ENCODE peak calls at places on chromosomes 16 and 17, in four cellular contexts. One of them, this sample, is unnamed.

GRCh38 chr16:83956336-83957289 is 3.6 kb downstream of the OSGIN1 start:
- DNase-seq in transverse colon: peak
- DNase-seq in H9: peak
- DNase-seq in tibial nerve: peak
- DNase-seq in this sample: peak

GRCh38 chr17:61504697-61505096 is 52.5 kb downstream of the TBX4 start:
- DNase-seq in H9: no peak
- DNase-seq in tibial nerve: no peak
- DNase-seq in transverse colon: no peak
- DNase-seq in this sample: no peak

GRCh38 chr17:40551091-40551873 is 14.0 kb downstream of the CCR7 start:
- DNase-seq in tibial nerve: peak
- DNase-seq in transverse colon: peak
- DNase-seq in H9: no peak
- DNase-seq in this sample: no peak

GRCh38 chr17:81322271-81323082 is 27.4 kb upstream of the SLC38A10 start:
- DNase-seq in transverse colon: no peak
- DNase-seq in H9: no peak
- DNase-seq in tibial nerve: no peak
- DNase-seq in this sample: no peak

GRCh38 chr17:51224615-51225262 is 35.1 kb downstream of the MBTD1 start:
- DNase-seq in H9: no peak
- DNase-seq in tibial nerve: no peak
- DNase-seq in transverse colon: no peak
- DNase-seq in this sample: no peak

GRCh38 chr16:70740919-70741778 is 55.3 kb upstream of the MTSS2 start:
- DNase-seq in tibial nerve: no peak
- DNase-seq in transverse colon: no peak
- DNase-seq in H9: no peak
- DNase-seq in this sample: no peak

GRCh38 chr16:57810197-57811024 is 8.1 kb upstream of the KIFC3 start:
- DNase-seq in tibial nerve: peak
- DNase-seq in H9: peak
- DNase-seq in transverse colon: peak
- DNase-seq in this sample: peak

GRCh38 chr16:918741-919657 is 51.8 kb downstream of the LMF1 start:
- DNase-seq in H9: no peak
- DNase-seq in transverse colon: no peak
- DNase-seq in tibial nerve: no peak
- DNase-seq in this sample: no peak

GRCh38 chr17:82956146-82956725 is 116.4 kb upstream of the ZNF750 start:
- DNase-seq in transverse colon: no peak
- DNase-seq in H9: peak
- DNase-seq in tibial nerve: no peak
- DNase-seq in this sample: no peak

GRCh38 chr17:32772453-32773025 is 104.4 kb downstream of the MYO1D start:
- DNase-seq in H9: no peak
- DNase-seq in tibial nerve: no peak
- DNase-seq in transverse colon: no peak
- DNase-seq in this sample: no peak

DNA sequence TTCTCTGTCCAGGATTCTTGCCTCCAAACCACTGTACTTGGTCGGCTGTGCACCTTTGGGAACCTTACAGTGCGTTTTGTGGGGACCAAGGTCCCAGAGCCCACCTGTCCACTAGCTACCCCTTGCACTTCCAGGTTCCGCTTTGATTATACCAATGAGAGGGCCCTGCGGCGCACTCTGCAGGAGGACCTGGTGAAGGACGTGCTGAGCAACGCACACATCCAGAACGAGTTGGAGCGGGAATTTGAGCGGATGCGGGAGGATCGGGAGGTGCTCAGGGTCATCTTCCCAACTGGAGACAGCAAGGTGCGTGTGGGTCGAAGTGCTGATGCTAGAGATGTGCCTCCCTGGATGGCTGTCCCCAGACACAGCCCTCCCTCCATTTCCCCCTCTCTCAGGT is 18.8 kb downstream of the POLR2A start:
- DNase-seq in transverse colon: no peak
- DNase-seq in tibial nerve: no peak
- DNase-seq in H9: no peak
- DNase-seq in this sample: no peak
- TF ChIP-seq CTCF in transverse colon: no peak
- TF ChIP-seq CTCF in tibial nerve: no peak
- TF ChIP-seq CTCF in H9: peak
- TF ChIP-seq CTCF in this sample: no peak

GRCh38 chr17:7572588-7573323 is 6.7 kb upstream of the CD68 start:
- DNase-seq in tibial nerve: peak
- DNase-seq in H9: peak
- DNase-seq in transverse colon: peak
- DNase-seq in this sample: peak
- TF ChIP-seq CTCF in tibial nerve: peak
- TF ChIP-seq CTCF in H9: no peak
- TF ChIP-seq CTCF in transverse colon: no peak
- TF ChIP-seq CTCF in this sample: no peak

GRCh38 chr17:28575126-28575795 is 1.4 kb downstream of the ALDOC start:
- DNase-seq in tibial nerve: no peak
- DNase-seq in transverse colon: no peak
- DNase-seq in H9: no peak
- DNase-seq in this sample: no peak
- TF ChIP-seq CTCF in tibial nerve: no peak
- TF ChIP-seq CTCF in transverse colon: no peak
- TF ChIP-seq CTCF in H9: peak
- TF ChIP-seq CTCF in this sample: no peak

GRCh38 chr17:2283302-2283701 is 20.3 kb downstream of the SMG6 start:
- DNase-seq in H9: no peak
- DNase-seq in transverse colon: no peak
- DNase-seq in tibial nerve: no peak
- DNase-seq in this sample: no peak

GRCh38 chr17:2279707-2280106 is 23.9 kb downstream of the SMG6 start:
- DNase-seq in transverse colon: no peak
- DNase-seq in H9: no peak
- DNase-seq in tibial nerve: no peak
- DNase-seq in this sample: no peak

GRCh38 chr17:2277430-2278170 is 26.0 kb downstream of the SMG6 start:
- DNase-seq in tibial nerve: no peak
- DNase-seq in H9: no peak
- DNase-seq in transverse colon: no peak
- DNase-seq in this sample: no peak

DNA sequence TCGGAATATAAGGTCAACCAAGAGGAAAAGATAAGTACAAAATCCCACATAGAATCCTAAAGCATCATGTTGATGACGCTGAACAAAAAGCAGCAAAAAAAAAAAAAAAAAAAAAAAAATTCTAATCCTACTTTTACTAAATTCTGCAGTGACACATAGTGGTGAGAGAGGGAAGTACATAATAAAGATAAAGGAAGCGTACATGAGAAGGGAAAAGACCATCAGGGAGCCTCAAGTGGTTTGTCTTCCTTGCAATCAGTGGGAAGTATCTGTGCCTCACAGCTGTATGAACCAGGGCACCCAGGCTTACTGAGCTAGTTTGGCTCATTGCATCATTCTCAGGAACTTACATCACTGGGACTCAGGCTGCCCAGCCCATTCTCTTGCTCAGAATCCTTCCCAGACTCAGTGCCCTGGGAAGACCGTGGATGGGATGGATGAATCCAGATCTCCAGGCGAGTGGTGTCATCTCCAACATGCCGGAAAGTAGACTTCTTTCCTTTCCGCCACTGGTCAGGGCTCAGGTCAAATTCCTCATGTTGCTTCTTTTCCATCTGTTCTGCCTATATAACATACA is 21.2 kb downstream of the SMG6 start:
- DNase-seq in tibial nerve: no peak
- DNase-seq in transverse colon: no peak
- DNase-seq in H9: peak
- DNase-seq in this sample: no peak
- TF ChIP-seq CTCF in tibial nerve: peak
- TF ChIP-seq CTCF in transverse colon: peak
- TF ChIP-seq CTCF in H9: peak
- TF ChIP-seq CTCF in this sample: peak

GRCh38 chr16:88953003-88953690 is 23.9 kb downstream of the CBFA2T3 start:
- DNase-seq in transverse colon: no peak
- DNase-seq in H9: no peak
- DNase-seq in tibial nerve: no peak
- DNase-seq in this sample: no peak

GRCh38 chr16:88951989-88952388 is 25.0 kb downstream of the CBFA2T3 start:
- DNase-seq in tibial nerve: no peak
- DNase-seq in H9: no peak
- DNase-seq in transverse colon: no peak
- DNase-seq in this sample: no peak

GRCh38 chr16:88951501-88951900 is 25.5 kb downstream of the CBFA2T3 start:
- DNase-seq in transverse colon: no peak
- DNase-seq in tibial nerve: no peak
- DNase-seq in H9: no peak
- DNase-seq in this sample: no peak

GRCh38 chr16:88945473-88945872 is 31.5 kb downstream of the CBFA2T3 start:
- DNase-seq in tibial nerve: no peak
- DNase-seq in H9: no peak
- DNase-seq in transverse colon: no peak
- DNase-seq in this sample: no peak

DNA sequence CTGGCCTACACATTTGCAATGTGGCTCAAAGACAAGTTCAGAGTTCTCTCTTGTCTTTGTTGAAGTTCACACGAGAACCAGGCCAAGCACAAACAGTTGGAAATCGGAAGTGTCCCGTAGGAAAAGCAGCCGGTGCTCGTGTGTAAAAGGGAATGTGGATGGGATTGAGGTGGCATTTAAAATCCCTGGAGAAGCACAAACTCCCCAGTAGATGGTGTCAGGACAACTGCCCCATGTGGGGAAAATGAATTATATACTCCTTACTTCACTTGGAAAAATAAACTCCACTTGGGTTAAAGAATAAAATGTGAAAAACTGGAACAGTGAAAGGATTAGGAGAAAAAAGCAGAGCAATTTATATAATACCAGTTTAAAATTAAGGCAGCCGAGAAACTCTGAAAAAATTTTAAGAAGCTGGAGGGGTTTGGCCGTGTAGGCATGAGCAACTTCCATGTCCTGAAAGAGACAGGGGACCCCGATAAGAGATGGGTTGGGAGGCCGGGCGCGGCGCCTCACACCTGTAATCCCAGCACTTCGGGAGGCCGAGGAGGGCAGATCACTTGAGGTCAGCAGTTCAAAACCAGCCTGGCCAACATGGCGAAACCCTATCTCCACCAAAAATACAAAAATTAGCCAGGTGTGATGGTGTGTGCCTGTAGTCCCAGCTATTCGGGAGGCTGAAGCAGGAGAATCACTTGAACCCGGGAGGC is 28.1 kb downstream of the CBFA2T3 start:
- DNase-seq in tibial nerve: no peak
- DNase-seq in transverse colon: no peak
- DNase-seq in H9: no peak
- DNase-seq in this sample: no peak
- TF ChIP-seq CTCF in tibial nerve: no peak
- TF ChIP-seq CTCF in transverse colon: no peak
- TF ChIP-seq CTCF in H9: no peak
- TF ChIP-seq CTCF in this sample: no peak

DNA sequence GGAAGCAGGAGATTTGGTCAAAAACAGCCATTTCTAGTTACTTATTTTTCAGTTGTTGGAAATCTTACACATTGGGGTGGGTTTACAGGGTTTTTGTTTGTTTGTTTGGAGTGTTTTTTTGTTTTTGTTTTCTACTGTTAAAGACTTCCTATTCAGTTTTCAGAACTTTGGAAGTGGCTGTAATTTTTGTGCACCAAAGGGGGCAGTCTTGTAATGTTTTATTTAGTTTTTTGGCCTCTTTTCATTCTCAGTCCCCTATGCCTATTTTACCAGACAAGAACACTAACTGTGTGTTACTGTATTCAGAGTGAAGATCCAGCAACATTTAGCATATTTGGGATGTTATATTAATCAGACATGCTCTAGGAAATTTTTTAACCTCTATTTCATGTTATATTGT is 20.6 kb downstream of the TPPP3 start:
- DNase-seq in tibial nerve: no peak
- DNase-seq in transverse colon: no peak
- DNase-seq in H9: no peak
- DNase-seq in this sample: no peak
- TF ChIP-seq CTCF in tibial nerve: peak
- TF ChIP-seq CTCF in transverse colon: peak
- TF ChIP-seq CTCF in H9: peak
- TF ChIP-seq CTCF in this sample: peak

DNA sequence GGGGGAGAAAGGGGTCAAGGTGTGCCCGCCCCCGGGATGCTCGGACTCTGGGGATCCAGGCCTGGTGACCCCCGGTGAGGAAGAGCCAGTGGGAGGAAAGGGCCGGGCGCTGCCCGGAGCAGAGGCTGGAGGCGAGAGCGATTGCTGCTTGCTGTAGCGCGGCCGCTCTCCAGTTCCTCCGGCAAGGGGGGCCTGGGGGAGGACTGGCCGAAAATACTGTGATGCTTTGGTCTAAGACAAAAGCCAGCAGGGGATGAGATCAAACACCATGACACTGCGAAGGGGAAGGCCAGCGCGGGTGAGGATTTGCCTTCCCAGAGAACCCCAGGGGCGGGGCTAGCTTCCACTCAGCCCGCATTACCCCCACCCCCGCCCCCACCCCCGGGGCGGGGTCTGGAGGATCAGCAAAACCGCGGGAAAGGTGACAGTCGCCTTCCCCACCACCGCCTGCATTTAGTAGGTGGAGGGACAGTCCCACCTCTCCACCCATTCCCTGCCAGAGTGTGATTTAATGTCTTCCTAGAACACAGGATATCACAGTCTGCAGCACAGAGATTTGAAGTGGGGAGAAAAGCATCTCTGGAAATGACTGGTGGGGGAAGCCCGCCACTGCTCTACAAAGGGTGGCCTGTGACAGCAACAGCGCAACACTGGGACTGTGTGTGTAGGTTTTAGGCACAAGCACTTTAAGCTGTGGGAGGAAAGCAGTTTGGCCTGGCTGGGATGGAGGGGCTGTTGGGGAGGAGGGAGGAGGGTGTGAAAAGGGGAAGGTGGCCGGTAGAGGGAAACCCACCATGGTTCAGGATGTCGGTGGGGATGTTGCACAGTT is 25.7 kb downstream of the MRC2 start:
- DNase-seq in H9: peak
- DNase-seq in tibial nerve: no peak
- DNase-seq in transverse colon: peak
- DNase-seq in this sample: peak
- TF ChIP-seq CTCF in H9: no peak
- TF ChIP-seq CTCF in tibial nerve: no peak
- TF ChIP-seq CTCF in transverse colon: no peak
- TF ChIP-seq CTCF in this sample: no peak

GRCh38 chr17:7997186-7997585 is 5.2 kb upstream of the GUCY2D start:
- DNase-seq in tibial nerve: no peak
- DNase-seq in transverse colon: peak
- DNase-seq in H9: peak
- DNase-seq in this sample: peak
- TF ChIP-seq CTCF in tibial nerve: no peak
- TF ChIP-seq CTCF in transverse colon: peak
- TF ChIP-seq CTCF in H9: peak
- TF ChIP-seq CTCF in this sample: no peak

GRCh38 chr17:73643846-73644144 is 450 bp downstream of the SDK2 start:
- DNase-seq in transverse colon: no peak
- DNase-seq in tibial nerve: no peak
- DNase-seq in H9: no peak
- DNase-seq in this sample: no peak

GRCh38 chr17:73644145-73645049 is at the start of gene SDK2:
- DNase-seq in transverse colon: no peak
- DNase-seq in H9: no peak
- DNase-seq in tibial nerve: no peak
- DNase-seq in this sample: peak

GRCh38 chr17:73642659-73643011 is 1.6 kb downstream of the SDK2 start:
- DNase-seq in H9: no peak
- DNase-seq in transverse colon: no peak
- DNase-seq in tibial nerve: no peak
- DNase-seq in this sample: no peak

GRCh38 chr17:73641779-73642580 is 2.3 kb downstream of the SDK2 start:
- DNase-seq in transverse colon: no peak
- DNase-seq in tibial nerve: no peak
- DNase-seq in H9: no peak
- DNase-seq in this sample: no peak

GRCh38 chr17:73643012-73643845 is 1.0 kb downstream of the SDK2 start:
- DNase-seq in tibial nerve: no peak
- DNase-seq in transverse colon: peak
- DNase-seq in H9: peak
- DNase-seq in this sample: peak
- TF ChIP-seq CTCF in tibial nerve: peak
- TF ChIP-seq CTCF in transverse colon: peak
- TF ChIP-seq CTCF in H9: peak
- TF ChIP-seq CTCF in this sample: no peak